ENCODE peak calls at places on chromosomes 13 and 19, in four cellular contexts. V, L, P and E are unnamed samples.
A peak's percentile ranks its signal among the peaks of the same experiment; 100 is the strongest.

GRCh38 chr19:56403261-56403660 is 871 bp upstream of the ZNF583 start:
- DNase-seq in V (no peak), L (no peak), P (no peak), E (no peak)

GRCh38 chr13:34076943-34077703 is 259.2 kb downstream of the RFC3 start:
- DNase-seq in V (peak; percentile 12), L (peak; percentile 16), P (no peak), E (no peak)

GRCh38 chr19:17385878-17386611 is 8.0 kb downstream of the CCDC194 start:
- DNase-seq in V (peak; percentile 77), L (peak; percentile 41), P (peak; percentile 76), E (peak; percentile 89)

GRCh38 chr13:92164822-92165221 is 766.4 kb downstream of the GPC5 start:
- DNase-seq in V (no peak), L (no peak), P (no peak), E (peak; percentile 25)

GRCh38 chr13:50797081-50797480 is 46.4 kb downstream of the DLEU7 start:
- DNase-seq in V (no peak), L (no peak), P (no peak), E (no peak)

GRCh38 chr13:37074703-37075102 is 15.2 kb upstream of the SUPT20H start:
- DNase-seq in V (no peak), L (no peak), P (no peak), E (no peak)

GRCh38 chr13:113656015-113656588 is 1.9 kb downstream of the ATP4B start:
- DNase-seq in V (no peak), L (no peak), P (no peak), E (peak; percentile 6)

GRCh38 chr19:3483226-3483628 is at the start of gene SMIM44:
- DNase-seq in V (no peak), L (no peak), P (no peak), E (no peak)

GRCh38 chr13:114097893-114098688 is 34.3 kb downstream of the RASA3 start:
- DNase-seq in V (no peak), L (no peak), P (no peak), E (peak; percentile 9)

GRCh38 chr13:76016799-76017198 is 380.7 kb downstream of the LMO7 start:
- DNase-seq in V (peak; percentile 68), L (peak; percentile 25), P (peak; percentile 13), E (peak; percentile 58)

GRCh38 chr19:57227461-57227860 is 3.4 kb upstream of the AURKC start:
- DNase-seq in V (no peak), L (no peak), P (no peak), E (no peak)

GRCh38 chr13:43309301-43309700 is 285.9 kb downstream of the DNAJC15 start:
- DNase-seq in V (no peak), L (no peak), P (no peak), E (no peak)

GRCh38 chr19:45670670-45671453 is 2.8 kb downstream of the GIPR start:
- DNase-seq in V (peak; percentile 100), L (peak; percentile 55), P (peak; percentile 100), E (peak; percentile 98)

GRCh38 chr13:102710261-102710679 is 15.4 kb upstream of the METTL21C start:
- DNase-seq in V (no peak), L (no peak), P (no peak), E (no peak)

GRCh38 chr13:35961002-35961401 is 170.2 kb downstream of the DCLK1 start:
- DNase-seq in V (no peak), L (no peak), P (no peak), E (no peak)

GRCh38 chr13:26062853-26063444 is 11.1 kb upstream of the SHISA2 start:
- DNase-seq in V (peak; percentile 18), L (peak; percentile 59), P (no peak), E (no peak)

DNA sequence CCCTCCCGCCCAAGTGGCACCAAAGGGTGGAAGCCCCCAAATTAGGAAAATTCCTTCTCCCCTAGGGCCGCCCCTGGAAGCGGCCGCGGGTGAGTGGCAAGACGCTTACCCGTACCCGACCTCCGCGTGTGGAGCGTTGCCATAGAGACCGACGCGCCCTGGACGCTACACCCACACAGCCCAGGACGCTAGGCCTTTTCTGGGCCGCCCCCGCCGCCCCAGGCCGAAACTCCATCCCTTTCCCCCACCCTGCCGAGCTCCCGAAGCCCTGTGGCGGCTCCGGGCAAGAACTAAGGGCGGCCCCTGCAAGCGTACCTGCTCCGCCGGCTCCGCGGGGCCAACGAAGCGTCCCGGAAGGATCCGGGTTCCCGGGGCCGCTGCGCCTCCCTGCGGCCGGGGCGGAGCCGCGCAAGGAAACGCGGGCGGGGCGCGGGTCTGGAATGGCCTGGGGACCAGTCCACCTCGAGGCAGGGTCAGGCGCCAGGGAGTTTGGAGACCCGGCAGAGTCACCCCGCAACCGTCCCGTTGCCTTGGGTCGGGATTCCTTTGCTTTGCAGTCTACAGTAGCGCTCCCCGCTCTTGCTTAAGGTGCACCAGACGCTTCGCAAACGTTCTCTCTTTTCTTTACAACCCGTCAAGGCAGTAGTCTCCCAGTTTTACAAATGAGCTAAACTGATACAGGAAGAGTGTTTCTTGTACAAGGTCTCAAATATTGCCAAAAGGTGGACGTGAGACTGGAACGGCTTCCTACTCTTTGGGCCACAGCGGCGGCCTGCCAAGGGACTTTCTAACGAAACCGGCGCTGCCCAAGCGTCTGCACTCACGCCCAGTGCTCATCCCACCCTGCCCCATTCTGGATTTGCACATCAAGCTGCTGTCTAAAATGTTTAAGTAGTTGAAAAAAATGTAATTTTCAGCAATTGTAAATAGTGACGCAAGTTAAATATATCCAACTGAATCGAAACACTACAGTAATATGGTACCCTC is at the start of gene NEK5:
- DNase-seq in V (peak; percentile 84), L (peak; percentile 49), P (peak; percentile 78), E (peak; percentile 92)
- TF ChIP-seq ELF4 in V (no peak), L (no peak), P (no peak), E (no peak)

GRCh38 chr19:55156202-55157063 is 1.1 kb downstream of the TNNI3 start:
- DNase-seq in V (peak; percentile 88), L (peak; percentile 64), P (peak; percentile 97), E (peak; percentile 97)
- TF ChIP-seq ELF4 in V (no peak), L (no peak), P (no peak), E (no peak)

GRCh38 chr13:38223093-38223492 is 126.6 kb upstream of the UFM1 start:
- DNase-seq in V (peak; percentile 24), L (peak; percentile 1), P (peak; percentile 5), E (peak; percentile 44)
- TF ChIP-seq ELF4 in V (no peak), L (no peak), P (no peak), E (no peak)

GRCh38 chr19:5031231-5032100 is 62.6 kb downstream of the KDM4B start:
- DNase-seq in V (peak; percentile 92), L (peak; percentile 73), P (peak; percentile 90), E (peak; percentile 96)
- TF ChIP-seq ELF4 in V (no peak), L (no peak), P (no peak), E (no peak)

GRCh38 chr19:49570138-49570856 is 10.1 kb downstream of the NOSIP start:
- DNase-seq in V (peak; percentile 81), L (peak; percentile 88), P (peak; percentile 82), E (peak; percentile 62)
- TF ChIP-seq ELF4 in V (no peak), L (no peak), P (no peak), E (no peak)

DNA sequence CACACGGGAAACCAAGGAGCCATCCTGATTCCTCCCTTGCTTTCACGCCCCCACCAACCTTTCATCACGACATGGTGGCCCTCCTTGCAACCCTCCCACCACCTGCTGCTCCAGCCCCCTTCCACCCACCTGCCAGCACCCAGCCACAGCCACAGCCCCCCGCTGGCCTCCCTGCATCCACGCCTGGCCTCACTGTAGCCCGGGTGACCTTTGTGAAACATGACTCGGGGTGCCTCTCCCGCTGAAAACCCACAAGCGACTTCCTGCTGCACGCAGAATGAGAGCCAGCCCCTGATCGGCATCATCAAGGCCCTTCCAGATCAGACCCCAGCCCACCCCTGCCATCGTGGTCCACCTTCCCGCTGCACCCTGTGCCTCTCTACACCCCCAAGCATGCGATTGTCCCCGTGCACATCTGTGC is 14.9 kb downstream of the POP4 start:
- DNase-seq in V (no peak), L (no peak), P (no peak), E (no peak)
- TF ChIP-seq ELF4 in V (no peak), L (no peak), P (no peak), E (no peak)